ENCODE peak calls at places on chromosome 2, in six cellular contexts. B is HepG2, Y is GM12878, D is K562, R is endothelial cell of umbilical vein, G is A549. W is an unnamed sample.

GRCh38 chr2:2899826-2900225 is 477.8 kb downstream of the EIPR1 start:
- DNase-seq in B (no peak), Y (no peak), D (no peak), R (no peak), G (no peak), W (no peak)

GRCh38 chr2:41698787-41699422 is 348.9 kb upstream of the PKDCC start:
- DNase-seq in B (no peak), Y (no peak), D (peak), R (peak), G (no peak), W (peak)

GRCh38 chr2:237141556-237141955 is 55.9 kb downstream of the COPS8 start:
- DNase-seq in B (no peak), Y (no peak), D (no peak), R (no peak), G (no peak), W (no peak)

GRCh38 chr2:234564719-234565118 is 67.8 kb upstream of the ARL4C start:
- DNase-seq in B (no peak), Y (no peak), D (no peak), R (peak), G (no peak), W (no peak)

GRCh38 chr2:207133862-207134519 is 31.8 kb downstream of the KLF7 start:
- DNase-seq in B (no peak), Y (no peak), D (no peak), R (peak), G (no peak), W (peak)

GRCh38 chr2:130957920-130958319 is 121.2 kb downstream of the ARHGEF4 start:
- DNase-seq in B (no peak), Y (no peak), D (no peak), R (no peak), G (no peak), W (peak)

GRCh38 chr2:43230481-43230880 is 4.1 kb upstream of the ZFP36L2 start:
- DNase-seq in B (no peak), Y (no peak), D (no peak), R (no peak), G (no peak), W (no peak)

GRCh38 chr2:127665267-127665893 is 9.9 kb downstream of the LIMS2 start:
- DNase-seq in B (no peak), Y (no peak), D (no peak), R (no peak), G (no peak), W (no peak)

GRCh38 chr2:189534854-189535253 is 45.7 kb downstream of the SLC40A1 start:
- DNase-seq in B (peak), Y (no peak), D (no peak), R (no peak), G (peak), W (no peak)

GRCh38 chr2:157627594-157628281 is 926 bp downstream of the ACVR1C start:
- DNase-seq in B (no peak), Y (no peak), D (no peak), R (peak), G (no peak), W (no peak)

GRCh38 chr2:120175000-120175581 is 48.1 kb downstream of the TMEM185B start:
- DNase-seq in B (peak), Y (no peak), D (peak), R (peak), G (peak), W (peak)

GRCh38 chr2:227614246-227614645 is 394 bp downstream of the SCYGR3 start:
- DNase-seq in B (no peak), Y (no peak), D (no peak), R (no peak), G (no peak), W (no peak)

GRCh38 chr2:37287966-37288365 is 36.7 kb downstream of the PRKD3 start:
- DNase-seq in B (peak), Y (peak), D (no peak), R (no peak), G (peak), W (peak)

GRCh38 chr2:55809875-55810620 is 113.5 kb downstream of the EFEMP1 start:
- DNase-seq in B (no peak), Y (no peak), D (no peak), R (no peak), G (no peak), W (no peak)

GRCh38 chr2:216678098-216678465 is 17.3 kb downstream of the IGFBP5 start:
- DNase-seq in B (no peak), Y (no peak), D (no peak), R (no peak), G (no peak), W (no peak)

GRCh38 chr2:22842209-22842608 is 542.8 kb upstream of the KLHL29 start:
- DNase-seq in B (no peak), Y (no peak), D (no peak), R (no peak), G (no peak), W (no peak)

GRCh38 chr2:43269074-43269572 is 42.7 kb upstream of the ZFP36L2 start:
- DNase-seq in B (no peak), Y (no peak), D (peak), R (peak), G (no peak), W (no peak)

GRCh38 chr2:105298017-105298416 is 31.5 kb downstream of the TGFBRAP1 start:
- DNase-seq in B (no peak), Y (no peak), D (no peak), R (no peak), G (no peak), W (no peak)

GRCh38 chr2:26721267-26722032 is 28.9 kb downstream of the KCNK3 start:
- DNase-seq in B (peak), Y (no peak), D (no peak), R (no peak), G (peak), W (no peak)

GRCh38 chr2:69992310-69993047 is 31.0 kb upstream of the ASPRV1 start:
- DNase-seq in B (no peak), Y (no peak), D (peak), R (no peak), G (no peak), W (peak)

GRCh38 chr2:179264238-179265081 is at the start of gene SESTD1:
- DNase-seq in B (peak), Y (no peak), D (peak), R (peak), G (peak), W (peak)

GRCh38 chr2:45287040-45287439 is 277.8 kb upstream of the SIX2 start:
- DNase-seq in B (no peak), Y (no peak), D (no peak), R (no peak), G (no peak), W (no peak)

GRCh38 chr2:45289997-45290673 is 280.9 kb upstream of the SIX2 start:
- DNase-seq in B (no peak), Y (peak), D (no peak), R (no peak), G (no peak), W (no peak)

GRCh38 chr2:45289018-45289417 is 279.8 kb upstream of the SIX2 start:
- DNase-seq in B (no peak), Y (no peak), D (no peak), R (no peak), G (no peak), W (no peak)

GRCh38 chr2:45285791-45286390 is 276.6 kb upstream of the SIX2 start:
- DNase-seq in B (no peak), Y (no peak), D (no peak), R (no peak), G (no peak), W (no peak)

GRCh38 chr2:45288532-45288931 is 279.3 kb upstream of the SIX2 start:
- DNase-seq in B (no peak), Y (no peak), D (no peak), R (peak), G (no peak), W (no peak)
- TF ChIP-seq MYC in B (no peak), Y (no peak), D (no peak), R (no peak), G (no peak), W (no peak)

GRCh38 chr2:184367211-184367610 is 231.1 kb upstream of the ZNF804A start:
- DNase-seq in B (no peak), Y (no peak), D (no peak), R (no peak), G (no peak), W (no peak)

GRCh38 chr2:184359379-184359778 is 238.9 kb upstream of the ZNF804A start:
- DNase-seq in B (no peak), Y (no peak), D (no peak), R (no peak), G (no peak), W (no peak)

GRCh38 chr2:184363213-184363612 is 235.1 kb upstream of the ZNF804A start:
- DNase-seq in B (peak), Y (no peak), D (no peak), R (no peak), G (no peak), W (peak)
- H3K4me3 ChIP-seq in B (no peak), Y (no peak), D (no peak), R (no peak), G (no peak), W (no peak)

GRCh38 chr2:11566383-11566782 is 32.5 kb downstream of the GREB1 start:
- DNase-seq in B (no peak), Y (no peak), D (no peak), R (no peak), G (no peak), W (no peak)

GRCh38 chr2:11564864-11565567 is 31.2 kb downstream of the GREB1 start:
- DNase-seq in B (no peak), Y (no peak), D (no peak), R (no peak), G (no peak), W (no peak)

GRCh38 chr2:11568436-11568835 is 34.6 kb downstream of the GREB1 start:
- DNase-seq in B (no peak), Y (no peak), D (no peak), R (no peak), G (no peak), W (no peak)

GRCh38 chr2:11569636-11570035 is 35.8 kb downstream of the GREB1 start:
- DNase-seq in B (no peak), Y (no peak), D (no peak), R (no peak), G (no peak), W (no peak)

DNA sequence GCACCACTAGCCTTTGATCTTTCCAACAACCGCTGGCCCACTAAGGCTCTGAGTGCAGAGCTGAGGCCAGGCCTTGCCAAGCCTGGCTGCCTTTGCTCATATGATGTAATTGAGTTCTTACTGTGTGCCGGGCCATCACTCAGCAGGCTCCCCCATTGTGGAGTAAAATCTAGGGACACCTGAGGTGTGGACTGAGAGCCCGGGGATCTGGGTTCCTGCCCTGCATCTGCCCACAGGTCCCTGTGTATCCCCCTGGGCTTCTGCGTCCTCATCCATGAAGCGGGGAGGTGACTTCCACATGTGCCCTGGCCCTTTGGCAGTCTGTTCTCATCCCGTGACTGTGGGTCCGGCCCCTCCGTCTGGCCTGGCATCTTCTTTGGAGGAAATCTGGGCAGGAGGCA is 33.8 kb downstream of the GREB1 start:
- DNase-seq in B (no peak), Y (no peak), D (no peak), R (no peak), G (no peak), W (no peak)
- TF ChIP-seq MAX in B (no peak), Y (no peak), D (no peak), R (no peak), G (no peak), W (no peak)

GRCh38 chr2:152716805-152717241 is 438 bp downstream of the PRPF40A start:
- DNase-seq in B (peak), Y (no peak), D (peak), R (no peak), G (peak), W (peak)

GRCh38 chr2:152715112-152715511 is 2.1 kb downstream of the PRPF40A start:
- DNase-seq in B (no peak), Y (no peak), D (no peak), R (no peak), G (no peak), W (no peak)

GRCh38 chr2:152717242-152718046 is at the start of gene PRPF40A:
- DNase-seq in B (peak), Y (peak), D (peak), R (peak), G (peak), W (peak)

GRCh38 chr2:152718047-152718908 is at the start of gene ARL6IP6:
- DNase-seq in B (peak), Y (peak), D (peak), R (peak), G (peak), W (peak)

GRCh38 chr2:152715854-152716428 is 1.3 kb downstream of the PRPF40A start:
- DNase-seq in B (peak), Y (no peak), D (peak), R (peak), G (peak), W (peak)
- TF ChIP-seq MYC in B (no peak), Y (no peak), D (no peak), R (no peak), G (peak), W (peak)

GRCh38 chr2:172545408-172546075 is 10.3 kb upstream of the PDK1 start:
- DNase-seq in B (no peak), Y (no peak), D (no peak), R (no peak), G (no peak), W (peak)

GRCh38 chr2:172535119-172535518 is 20.8 kb upstream of the PDK1 start:
- DNase-seq in B (no peak), Y (no peak), D (no peak), R (no peak), G (no peak), W (no peak)

GRCh38 chr2:172539767-172540166 is 16.1 kb upstream of the PDK1 start:
- DNase-seq in B (no peak), Y (no peak), D (no peak), R (no peak), G (no peak), W (no peak)

DNA sequence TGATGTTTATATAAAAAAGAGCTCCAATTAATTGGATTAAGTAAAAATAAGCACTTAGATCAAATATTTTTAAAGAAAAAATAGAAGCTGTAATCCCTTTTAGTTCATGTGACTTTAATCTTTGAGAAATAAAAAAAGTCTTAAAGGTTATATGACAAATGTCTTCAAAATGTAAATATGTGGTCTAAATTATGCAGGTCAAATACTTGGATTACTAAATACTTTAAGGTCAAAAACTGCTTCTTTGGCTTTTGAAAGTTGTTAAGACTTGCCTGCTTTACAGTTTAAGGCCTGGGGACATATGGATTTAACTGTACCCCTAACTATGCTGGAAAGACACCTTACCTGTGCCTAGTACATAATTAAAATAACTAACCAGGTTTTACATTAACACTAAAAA is 15.5 kb upstream of the PDK1 start:
- DNase-seq in B (no peak), Y (no peak), D (no peak), R (no peak), G (no peak), W (no peak)
- H3K4me3 ChIP-seq in B (no peak), Y (no peak), D (no peak), R (no peak), G (no peak), W (no peak)

GRCh38 chr2:72893594-72894319 is 6.5 kb downstream of the SPR start:
- DNase-seq in B (peak), Y (peak), D (peak), R (peak), G (peak), W (peak)
- TF ChIP-seq MAX in B (no peak), Y (peak), D (no peak), R (no peak), G (no peak), W (peak)

GRCh38 chr2:149049142-149049541 is 10.6 kb downstream of the LYPD6B start:
- DNase-seq in B (no peak), Y (no peak), D (no peak), R (no peak), G (no peak), W (no peak)
- TF ChIP-seq MYC in B (no peak), Y (no peak), D (no peak), R (no peak), G (no peak), W (no peak)